ENCODE peak calls at places on chromosomes 1 and 21, in nine cellular contexts. One of them, this sample, is unnamed.

GRCh38 chr1:65722461-65722860 is 70.2 kb upstream of the PDE4B start:
- DNase-seq in non-pigmented ciliary epithelial cell: no peak
- DNase-seq in ACHN: no peak
- DNase-seq in SJSA1: no peak
- DNase-seq in GM10248: no peak
- DNase-seq in stimulated activated CD8-positive, alpha-beta memory T cell treated with anti-CD3 and anti-CD28 coated beads, Interleukin-4, amount 100 ng/mL, for 24 hours: no peak
- DNase-seq in PC-9: no peak
- DNase-seq in myocyte: no peak
- DNase-seq in stimulated activated CD4-positive, alpha-beta T cell treated with anti-CD3 and anti-CD28 coated beads, Interleukin-2, amount 100 ng/mL, for 24 hours: no peak
- DNase-seq in this sample: no peak

GRCh38 chr1:214404154-214404553 is 123.2 kb downstream of the SMYD2 start:
- DNase-seq in stimulated activated CD4-positive, alpha-beta T cell treated with anti-CD3 and anti-CD28 coated beads, Interleukin-2, amount 100 ng/mL, for 24 hours: no peak
- DNase-seq in ACHN: peak; percentile 94
- DNase-seq in non-pigmented ciliary epithelial cell: peak; percentile 81
- DNase-seq in SJSA1: peak; percentile 80
- DNase-seq in stimulated activated CD8-positive, alpha-beta memory T cell treated with anti-CD3 and anti-CD28 coated beads, Interleukin-4, amount 100 ng/mL, for 24 hours: no peak
- DNase-seq in GM10248: no peak
- DNase-seq in myocyte: no peak
- DNase-seq in PC-9: no peak
- DNase-seq in this sample: no peak

GRCh38 chr1:225608014-225608796 is 44.7 kb downstream of the ENAH start:
- DNase-seq in SJSA1: no peak
- DNase-seq in ACHN: no peak
- DNase-seq in stimulated activated CD8-positive, alpha-beta memory T cell treated with anti-CD3 and anti-CD28 coated beads, Interleukin-4, amount 100 ng/mL, for 24 hours: no peak
- DNase-seq in myocyte: no peak
- DNase-seq in non-pigmented ciliary epithelial cell: no peak
- DNase-seq in PC-9: no peak
- DNase-seq in GM10248: no peak
- DNase-seq in stimulated activated CD4-positive, alpha-beta T cell treated with anti-CD3 and anti-CD28 coated beads, Interleukin-2, amount 100 ng/mL, for 24 hours: no peak
- DNase-seq in this sample: no peak

GRCh38 chr21:44294391-44295162 is 5.3 kb upstream of the PFKL start:
- DNase-seq in SJSA1: no peak
- DNase-seq in PC-9: no peak
- DNase-seq in non-pigmented ciliary epithelial cell: no peak
- DNase-seq in stimulated activated CD8-positive, alpha-beta memory T cell treated with anti-CD3 and anti-CD28 coated beads, Interleukin-4, amount 100 ng/mL, for 24 hours: no peak
- DNase-seq in ACHN: peak; percentile 18
- DNase-seq in stimulated activated CD4-positive, alpha-beta T cell treated with anti-CD3 and anti-CD28 coated beads, Interleukin-2, amount 100 ng/mL, for 24 hours: no peak
- DNase-seq in GM10248: no peak
- DNase-seq in myocyte: no peak
- DNase-seq in this sample: no peak

GRCh38 chr1:241081473-241081872 is 275.5 kb downstream of the RGS7 start:
- DNase-seq in SJSA1: no peak
- DNase-seq in PC-9: no peak
- DNase-seq in GM10248: no peak
- DNase-seq in stimulated activated CD8-positive, alpha-beta memory T cell treated with anti-CD3 and anti-CD28 coated beads, Interleukin-4, amount 100 ng/mL, for 24 hours: no peak
- DNase-seq in non-pigmented ciliary epithelial cell: no peak
- DNase-seq in myocyte: no peak
- DNase-seq in stimulated activated CD4-positive, alpha-beta T cell treated with anti-CD3 and anti-CD28 coated beads, Interleukin-2, amount 100 ng/mL, for 24 hours: no peak
- DNase-seq in ACHN: no peak
- DNase-seq in this sample: no peak

GRCh38 chr21:38067086-38067739 is 151.0 kb upstream of the KCNJ6 start:
- DNase-seq in SJSA1: no peak
- DNase-seq in non-pigmented ciliary epithelial cell: no peak
- DNase-seq in stimulated activated CD8-positive, alpha-beta memory T cell treated with anti-CD3 and anti-CD28 coated beads, Interleukin-4, amount 100 ng/mL, for 24 hours: no peak
- DNase-seq in stimulated activated CD4-positive, alpha-beta T cell treated with anti-CD3 and anti-CD28 coated beads, Interleukin-2, amount 100 ng/mL, for 24 hours: no peak
- DNase-seq in myocyte: peak; percentile 94
- DNase-seq in GM10248: no peak
- DNase-seq in PC-9: no peak
- DNase-seq in ACHN: no peak
- DNase-seq in this sample: no peak

GRCh38 chr1:193031431-193031830 is 27.7 kb downstream of the UCHL5 start:
- DNase-seq in ACHN: peak; percentile 41
- DNase-seq in stimulated activated CD8-positive, alpha-beta memory T cell treated with anti-CD3 and anti-CD28 coated beads, Interleukin-4, amount 100 ng/mL, for 24 hours: no peak
- DNase-seq in non-pigmented ciliary epithelial cell: no peak
- DNase-seq in PC-9: no peak
- DNase-seq in stimulated activated CD4-positive, alpha-beta T cell treated with anti-CD3 and anti-CD28 coated beads, Interleukin-2, amount 100 ng/mL, for 24 hours: no peak
- DNase-seq in SJSA1: no peak
- DNase-seq in GM10248: peak; percentile 6
- DNase-seq in myocyte: peak; percentile 11
- DNase-seq in this sample: peak; percentile 8

GRCh38 chr21:14956826-14957225 is 108.0 kb downstream of the NRIP1 start:
- DNase-seq in ACHN: no peak
- DNase-seq in PC-9: peak; percentile 66
- DNase-seq in stimulated activated CD8-positive, alpha-beta memory T cell treated with anti-CD3 and anti-CD28 coated beads, Interleukin-4, amount 100 ng/mL, for 24 hours: no peak
- DNase-seq in GM10248: no peak
- DNase-seq in SJSA1: no peak
- DNase-seq in non-pigmented ciliary epithelial cell: peak; percentile 55
- DNase-seq in stimulated activated CD4-positive, alpha-beta T cell treated with anti-CD3 and anti-CD28 coated beads, Interleukin-2, amount 100 ng/mL, for 24 hours: no peak
- DNase-seq in myocyte: no peak
- DNase-seq in this sample: no peak

GRCh38 chr1:5956022-5956830 is 36.0 kb downstream of the NPHP4 start:
- DNase-seq in ACHN: no peak
- DNase-seq in PC-9: no peak
- DNase-seq in non-pigmented ciliary epithelial cell: no peak
- DNase-seq in stimulated activated CD4-positive, alpha-beta T cell treated with anti-CD3 and anti-CD28 coated beads, Interleukin-2, amount 100 ng/mL, for 24 hours: no peak
- DNase-seq in myocyte: no peak
- DNase-seq in SJSA1: no peak
- DNase-seq in stimulated activated CD8-positive, alpha-beta memory T cell treated with anti-CD3 and anti-CD28 coated beads, Interleukin-4, amount 100 ng/mL, for 24 hours: no peak
- DNase-seq in GM10248: no peak
- DNase-seq in this sample: no peak

GRCh38 chr1:45243476-45244343 is 37.3 kb upstream of the ZSWIM5 start:
- DNase-seq in GM10248: no peak
- DNase-seq in stimulated activated CD4-positive, alpha-beta T cell treated with anti-CD3 and anti-CD28 coated beads, Interleukin-2, amount 100 ng/mL, for 24 hours: no peak
- DNase-seq in ACHN: no peak
- DNase-seq in myocyte: no peak
- DNase-seq in PC-9: no peak
- DNase-seq in stimulated activated CD8-positive, alpha-beta memory T cell treated with anti-CD3 and anti-CD28 coated beads, Interleukin-4, amount 100 ng/mL, for 24 hours: no peak
- DNase-seq in SJSA1: no peak
- DNase-seq in non-pigmented ciliary epithelial cell: no peak
- DNase-seq in this sample: no peak

GRCh38 chr1:210695041-210695440 is 366.3 kb downstream of the HHAT start:
- DNase-seq in non-pigmented ciliary epithelial cell: no peak
- DNase-seq in stimulated activated CD4-positive, alpha-beta T cell treated with anti-CD3 and anti-CD28 coated beads, Interleukin-2, amount 100 ng/mL, for 24 hours: no peak
- DNase-seq in PC-9: no peak
- DNase-seq in GM10248: no peak
- DNase-seq in stimulated activated CD8-positive, alpha-beta memory T cell treated with anti-CD3 and anti-CD28 coated beads, Interleukin-4, amount 100 ng/mL, for 24 hours: no peak
- DNase-seq in SJSA1: no peak
- DNase-seq in myocyte: peak; percentile 93
- DNase-seq in ACHN: no peak
- DNase-seq in this sample: no peak